ENCODE peak calls at places on chromosomes 13 and 19, in four cellular contexts. R, X, K and S are unnamed samples.

GRCh38 chr13:93726173-93727019 is 499.8 kb downstream of the GPC6 start:
- DNase-seq in R (no peak), X (no peak), K (no peak), S (no peak)

GRCh38 chr19:13428352-13428751 is 77.9 kb downstream of the CACNA1A start:
- DNase-seq in R (peak), X (no peak), K (peak), S (peak)

GRCh38 chr19:814108-815078 is 7.4 kb downstream of the PLPPR3 start:
- DNase-seq in R (no peak), X (no peak), K (no peak), S (no peak)

GRCh38 chr13:70613295-70613694 is 505.0 kb upstream of the KLHL1 start:
- DNase-seq in R (no peak), X (no peak), K (no peak), S (peak)

GRCh38 chr13:74067818-74068217 is 66.4 kb downstream of the KLF12 start:
- DNase-seq in R (no peak), X (no peak), K (no peak), S (no peak)

GRCh38 chr13:102903659-102904407 is 58.0 kb downstream of the ERCC5 start:
- DNase-seq in R (no peak), X (no peak), K (no peak), S (peak)

GRCh38 chr13:84873951-84874350 is 925.3 kb downstream of the SLITRK6 start:
- DNase-seq in R (no peak), X (no peak), K (no peak), S (no peak)

GRCh38 chr19:8242212-8242821 is 33.1 kb downstream of the CERS4 start:
- DNase-seq in R (no peak), X (no peak), K (no peak), S (no peak)

GRCh38 chr19:2554856-2555255 is 78.9 kb downstream of the GADD45B start:
- DNase-seq in R (no peak), X (no peak), K (no peak), S (peak)